ENCODE peak calls at places on chromosomes 1 and 21, in five cellular contexts. One of them, this sample, is unnamed.

GRCh38 chr1:6634278-6635052 is 9.8 kb downstream of the THAP3 start:
- DNase-seq in Ammon's horn: peak
- DNase-seq in BJ: no peak
- DNase-seq in GM03348: peak
- DNase-seq in amygdala: no peak
- DNase-seq in this sample: peak

GRCh38 chr1:226723640-226724532 is 15.2 kb downstream of the ITPKB start:
- DNase-seq in BJ: no peak
- DNase-seq in amygdala: no peak
- DNase-seq in GM03348: peak
- DNase-seq in Ammon's horn: no peak
- DNase-seq in this sample: peak

GRCh38 chr1:235749755-235750300 is 100.2 kb upstream of the GNG4 start:
- DNase-seq in BJ: no peak
- DNase-seq in Ammon's horn: no peak
- DNase-seq in amygdala: no peak
- DNase-seq in GM03348: no peak
- DNase-seq in this sample: no peak

GRCh38 chr1:29870621-29871020 is 634.3 kb downstream of the PTPRU start:
- DNase-seq in BJ: no peak
- DNase-seq in amygdala: no peak
- DNase-seq in GM03348: no peak
- DNase-seq in Ammon's horn: no peak
- DNase-seq in this sample: no peak

GRCh38 chr21:33427051-33427450 is 23.8 kb downstream of the IFNGR2 start:
- DNase-seq in amygdala: no peak
- DNase-seq in GM03348: no peak
- DNase-seq in Ammon's horn: no peak
- DNase-seq in BJ: no peak
- DNase-seq in this sample: no peak

GRCh38 chr1:39720094-39720999 is 18.3 kb upstream of the PPIE start:
- DNase-seq in amygdala: no peak
- DNase-seq in BJ: peak
- DNase-seq in Ammon's horn: no peak
- DNase-seq in GM03348: peak
- DNase-seq in this sample: peak

GRCh38 chr1:150696590-150696989 is 364 bp downstream of the GOLPH3L start:
- DNase-seq in GM03348: peak
- DNase-seq in Ammon's horn: no peak
- DNase-seq in amygdala: no peak
- DNase-seq in BJ: no peak
- DNase-seq in this sample: no peak

GRCh38 chr1:82177190-82177589 is 376.5 kb downstream of the ADGRL2 start:
- DNase-seq in Ammon's horn: no peak
- DNase-seq in GM03348: no peak
- DNase-seq in amygdala: no peak
- DNase-seq in BJ: no peak
- DNase-seq in this sample: peak

GRCh38 chr21:28485301-28486022 is 507.2 kb downstream of the LTN1 start:
- DNase-seq in BJ: no peak
- DNase-seq in GM03348: peak
- DNase-seq in Ammon's horn: no peak
- DNase-seq in amygdala: no peak
- DNase-seq in this sample: no peak

GRCh38 chr21:45313682-45314081 is 26.0 kb upstream of the POFUT2 start:
- DNase-seq in Ammon's horn: no peak
- DNase-seq in amygdala: no peak
- DNase-seq in BJ: no peak
- DNase-seq in GM03348: no peak
- DNase-seq in this sample: peak

This sample was measured in fibroblast of villous mesenchyme.